ENCODE peak calls at places on chromosomes 5 and 9, in ten cellular contexts. P, B, S, W, G, O, Y, E, Q and L are unnamed samples.

GRCh38 chr9:89430995-89431394 is 66.9 kb downstream of the SEMA4D start:
- DNase-seq in Y (no peak), O (no peak), G (no peak), P (peak), B (no peak), Q (no peak), E (no peak), W (no peak), S (no peak), L (no peak)

GRCh38 chr5:126917918-126918623 is 112.3 kb downstream of the MARCHF3 start:
- DNase-seq in O (peak), S (peak), G (peak), W (no peak), E (peak), Y (peak), Q (no peak), P (no peak), B (no peak), L (peak)

GRCh38 chr5:142881076-142881466 is 110.9 kb downstream of the ARHGAP26 start:
- DNase-seq in G (peak), Q (no peak), S (no peak), W (no peak), O (no peak), B (no peak), E (peak), Y (peak), P (no peak), L (no peak)

GRCh38 chr5:130050585-130050984 is 146.3 kb downstream of the CHSY3 start:
- DNase-seq in G (no peak), S (no peak), Y (peak), W (no peak), P (no peak), Q (no peak), O (no peak), E (no peak), B (no peak), L (no peak)

GRCh38 chr9:77588319-77588937 is 59.7 kb downstream of the GNA14 start:
- DNase-seq in B (no peak), P (no peak), G (peak), S (no peak), Y (peak), Q (no peak), O (no peak), E (peak), W (no peak), L (no peak)

GRCh38 chr5:100186181-100186580 is 349.0 kb upstream of the FAM174A start:
- DNase-seq in B (no peak), P (no peak), E (no peak), Q (no peak), S (no peak), W (no peak), G (no peak), O (no peak), Y (no peak), L (no peak)

GRCh38 chr9:69132391-69132790 is 41.7 kb upstream of the TJP2 start:
- DNase-seq in E (no peak), Q (peak), O (no peak), G (no peak), B (no peak), Y (no peak), P (no peak), S (no peak), W (no peak), L (no peak)

GRCh38 chr9:65432722-65433323 is 147.8 kb upstream of the FOXD4L5 start:
- DNase-seq in O (no peak), G (no peak), S (no peak), Q (no peak), Y (no peak), B (no peak), E (no peak), W (no peak), P (no peak), L (no peak)

GRCh38 chr9:105475302-105475701 is 27.5 kb downstream of the FSD1L start:
- DNase-seq in W (no peak), E (peak), G (peak), B (no peak), Y (peak), O (peak), Q (no peak), P (no peak), S (no peak), L (no peak)

GRCh38 chr5:82159014-82159413 is 119.1 kb downstream of the RPS23 start:
- DNase-seq in Y (peak), P (no peak), S (no peak), E (peak), G (peak), B (no peak), Q (no peak), O (no peak), W (no peak), L (no peak)